ENCODE peak calls at places on chromosomes 5 and 9, in eight cellular contexts. F, U, K, S, W, D, V and M are unnamed samples.

GRCh38 chr5:28400076-28400475 is 1361.7 kb upstream of the CDH9 start:
- DNase-seq in F (no peak), U (no peak), K (peak), S (no peak), W (no peak), D (no peak), V (no peak), M (no peak)

GRCh38 chr5:135362102-135362501 is 36.9 kb downstream of the MACROH2A1 start:
- DNase-seq in F (no peak), U (no peak), K (no peak), S (no peak), W (no peak), D (no peak), V (no peak), M (no peak)

GRCh38 chr5:142115937-142116614 is 7.5 kb downstream of the NDFIP1 start:
- DNase-seq in F (no peak), U (no peak), K (no peak), S (peak), W (peak), D (no peak), V (no peak), M (no peak)

GRCh38 chr5:125199968-125200841 is 453.8 kb upstream of the ZNF608 start:
- DNase-seq in F (no peak), U (peak), K (peak), S (no peak), W (no peak), D (no peak), V (peak), M (no peak)

GRCh38 chr5:147403659-147404640 is 105.9 kb downstream of the DPYSL3 start:
- DNase-seq in F (peak), U (peak), K (no peak), S (peak), W (peak), D (peak), V (no peak), M (no peak)

GRCh38 chr9:98998441-98999151 is 54.9 kb downstream of the COL15A1 start:
- DNase-seq in F (peak), U (peak), K (peak), S (peak), W (no peak), D (peak), V (peak), M (peak)

GRCh38 chr5:27548415-27548814 is 510.0 kb upstream of the CDH9 start:
- DNase-seq in F (no peak), U (no peak), K (no peak), S (no peak), W (no peak), D (no peak), V (no peak), M (no peak)

GRCh38 chr5:93602261-93603149 is 19.5 kb downstream of the NR2F1 start:
- DNase-seq in F (no peak), U (no peak), K (peak), S (no peak), W (no peak), D (no peak), V (no peak), M (no peak)

GRCh38 chr5:138901716-138902115 is 26.6 kb upstream of the LRRTM2 start:
- DNase-seq in F (no peak), U (no peak), K (peak), S (no peak), W (no peak), D (no peak), V (no peak), M (no peak)

GRCh38 chr9:2087500-2088313 is 72.6 kb downstream of the SMARCA2 start:
- DNase-seq in F (no peak), U (no peak), K (peak), S (peak), W (peak), D (no peak), V (no peak), M (no peak)

GRCh38 chr5:52798952-52799351 is 11.2 kb downstream of the ITGA1 start:
- DNase-seq in F (no peak), U (no peak), K (no peak), S (peak), W (no peak), D (no peak), V (no peak), M (no peak)

GRCh38 chr5:152595327-152595890 is 190.3 kb upstream of the NMUR2 start:
- DNase-seq in F (no peak), U (no peak), K (peak), S (no peak), W (no peak), D (no peak), V (no peak), M (no peak)

GRCh38 chr5:113487411-113487778 is 858 bp downstream of the MCC start:
- DNase-seq in F (no peak), U (no peak), K (peak), S (peak), W (peak), D (no peak), V (peak), M (no peak)

GRCh38 chr9:4892501-4893194 is 92.4 kb upstream of the JAK2 start:
- DNase-seq in F (no peak), U (no peak), K (no peak), S (no peak), W (no peak), D (no peak), V (no peak), M (no peak)

GRCh38 chr5:141326088-141326854 is 4.0 kb upstream of the PCDHGA1 start:
- DNase-seq in F (no peak), U (peak), K (peak), S (peak), W (peak), D (peak), V (no peak), M (no peak)

GRCh38 chr9:119283118-119283794 is 86.0 kb downstream of the BRINP1 start:
- DNase-seq in F (no peak), U (no peak), K (peak), S (peak), W (no peak), D (no peak), V (no peak), M (no peak)

GRCh38 chr5:86894006-86894560 is 276.3 kb downstream of the COX7C start:
- DNase-seq in F (no peak), U (no peak), K (no peak), S (peak), W (peak), D (no peak), V (no peak), M (no peak)

DNA sequence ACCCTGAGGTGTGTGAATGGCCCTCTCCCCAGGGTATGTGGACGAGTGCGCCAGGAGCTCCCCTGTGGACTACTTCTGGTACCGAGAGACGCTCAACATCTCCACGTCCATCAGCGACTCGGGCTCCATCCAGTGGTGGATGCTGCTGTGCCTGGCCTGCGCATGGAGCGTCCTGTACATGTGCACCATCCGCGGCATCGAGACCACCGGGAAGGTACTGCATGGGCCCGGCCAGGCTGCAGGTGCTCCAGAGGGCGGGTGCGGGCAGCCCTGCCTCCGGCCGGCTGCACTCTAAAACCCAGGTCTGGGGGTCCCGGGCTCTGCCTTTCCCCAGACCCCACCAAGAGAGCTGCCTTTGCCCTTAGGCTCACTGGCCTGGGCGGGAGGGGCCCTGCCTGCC is 10.9 kb downstream of the SLC6A19 start:
- DNase-seq in F (no peak), U (no peak), K (no peak), S (no peak), W (no peak), D (no peak), V (no peak), M (no peak)
- TF ChIP-seq CTCF in F (no peak), U (no peak), K (no peak), S (no peak), W (no peak), D (no peak), V (no peak), M (no peak)

GRCh38 chr5:51027276-51027675 is 356.0 kb upstream of the ISL1 start:
- DNase-seq in F (no peak), U (no peak), K (no peak), S (no peak), W (no peak), D (no peak), V (no peak), M (no peak)
- TF ChIP-seq CTCF in F (no peak), U (no peak), K (no peak), S (no peak), W (no peak), D (no peak), V (no peak), M (no peak)

GRCh38 chr9:6495484-6495883 is 82.5 kb downstream of the UHRF2 start:
- DNase-seq in F (no peak), U (no peak), K (no peak), S (no peak), W (no peak), D (no peak), V (no peak), M (no peak)
- TF ChIP-seq CTCF in F (no peak), U (no peak), K (no peak), S (no peak), W (no peak), D (no peak), V (no peak), M (no peak)

DNA sequence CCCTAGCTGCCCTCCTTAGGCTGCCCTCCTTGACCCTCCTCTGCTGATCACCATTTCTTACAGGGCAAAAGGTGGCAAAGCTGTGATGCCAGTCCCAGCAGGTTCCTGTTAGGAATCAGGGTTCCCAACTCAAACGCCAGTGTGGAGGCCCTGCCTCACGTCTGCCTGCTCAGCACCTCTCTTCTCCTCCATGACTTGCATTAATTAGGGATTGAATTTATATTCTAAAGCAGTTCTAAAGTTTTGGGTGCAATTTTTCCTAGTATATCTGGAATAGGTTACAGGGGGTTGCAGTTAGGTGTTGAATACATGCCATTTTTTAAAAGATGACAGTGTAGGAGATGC is 13.2 kb upstream of the PLEKHG4B start:
- DNase-seq in F (no peak), U (no peak), K (no peak), S (no peak), W (no peak), D (no peak), V (no peak), M (no peak)
- TF ChIP-seq CTCF in F (no peak), U (no peak), K (no peak), S (no peak), W (no peak), D (no peak), V (no peak), M (no peak)

DNA sequence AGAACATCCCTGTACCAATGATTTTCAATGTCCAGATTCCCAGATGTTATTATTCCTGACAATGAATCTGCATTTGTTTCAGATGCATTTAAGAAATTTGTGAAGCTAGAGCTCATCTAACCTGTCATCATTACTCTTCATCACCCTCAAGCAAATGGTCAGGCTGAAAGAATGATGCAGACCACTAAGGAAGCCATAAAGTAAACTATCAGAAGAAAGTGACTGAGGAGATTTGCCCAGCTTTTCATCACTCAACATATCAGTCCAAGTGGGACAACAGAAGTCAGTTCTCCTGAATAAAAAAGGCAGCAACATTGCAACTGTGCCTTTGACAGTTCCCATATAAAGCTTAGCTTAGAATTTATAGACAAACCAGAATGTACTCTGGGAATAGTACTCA is 419.9 kb downstream of the PDE4D start:
- DNase-seq in F (no peak), U (no peak), K (no peak), S (no peak), W (peak), D (no peak), V (no peak), M (no peak)
- TF ChIP-seq CTCF in F (no peak), U (no peak), K (no peak), S (no peak), W (no peak), D (no peak), V (no peak), M (no peak)

DNA sequence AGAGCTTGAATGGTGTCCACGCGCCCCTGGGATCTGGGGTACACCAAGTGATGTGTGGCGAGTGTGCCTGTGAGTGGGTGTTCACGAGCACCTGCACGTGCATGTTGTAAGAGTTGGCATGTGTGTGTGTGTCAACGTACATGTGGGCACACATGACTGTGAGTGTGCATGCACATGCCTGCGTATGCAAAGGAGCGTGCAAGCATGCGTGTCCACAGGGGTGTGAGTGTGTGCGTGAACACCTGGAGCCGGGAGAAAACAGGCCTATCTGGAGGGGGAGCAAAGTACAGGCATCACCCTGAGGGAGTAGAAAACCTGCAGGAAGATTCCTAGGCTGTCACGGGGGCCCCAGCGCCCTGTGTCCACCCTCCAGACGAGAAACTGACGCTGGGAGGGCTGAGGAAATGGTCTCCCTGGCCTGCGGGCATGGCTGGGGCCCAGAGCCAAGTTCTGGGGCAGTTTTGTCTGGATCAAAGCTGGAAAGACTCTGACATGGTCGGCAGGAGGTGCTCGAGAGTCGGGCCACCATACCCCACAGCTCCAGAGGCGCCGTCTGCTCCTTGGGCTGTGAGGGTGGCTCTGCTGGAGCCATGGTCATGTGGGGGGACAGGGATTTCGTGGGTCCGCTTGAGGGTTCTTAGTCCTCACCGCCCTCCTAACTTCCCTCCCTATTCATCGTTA is 31.8 kb downstream of the PTGES start:
- DNase-seq in F (no peak), U (no peak), K (no peak), S (no peak), W (no peak), D (no peak), V (no peak), M (no peak)
- TF ChIP-seq CTCF in F (peak), U (no peak), K (no peak), S (no peak), W (no peak), D (no peak), V (peak), M (no peak)

GRCh38 chr5:111070272-111071134 is 1.0 kb upstream of the TSLP start:
- DNase-seq in F (no peak), U (no peak), K (peak), S (no peak), W (peak), D (no peak), V (peak), M (peak)
- TF ChIP-seq CTCF in F (no peak), U (no peak), K (peak), S (no peak), W (no peak), D (no peak), V (peak), M (no peak)